ENCODE peak calls at places on chromosomes 12 and 14, in ten cellular contexts. J is foreskin fibroblast; Y is neural progenitor cell; Z is NB4; F is ovary; P is Peyer's patch; H is endothelial cell of umbilical vein; N is CD4-positive, CD25-positive, alpha-beta regulatory T cell; X is naive thymus-derived CD4-positive, alpha-beta T cell; Q is AG10803. M is an unnamed sample.
A peak's percentile ranks its signal among the peaks of the same experiment; 100 is the strongest.

GRCh38 chr14:60775296-60775695 is 40.7 kb downstream of the MNAT1 start:
- DNase-seq in J (peak; percentile 76), Y (no peak), Z (no peak), F (no peak), P (no peak), H (peak; percentile 58), N (no peak), X (no peak), Q (peak; percentile 81), M (no peak)

GRCh38 chr14:92653162-92653651 is 95.2 kb downstream of the LGMN start:
- DNase-seq in J (no peak), Y (no peak), Z (no peak), F (no peak), P (no peak), H (no peak), N (peak; percentile 50), X (no peak), Q (no peak), M (no peak)

GRCh38 chr14:69873877-69874780 is 5.1 kb upstream of the SMOC1 start:
- DNase-seq in J (peak; percentile 71), Y (no peak), Z (no peak), F (no peak), P (no peak), H (no peak), N (no peak), X (no peak), Q (peak; percentile 64), M (no peak)

GRCh38 chr12:131136539-131136872 is 182.8 kb downstream of the ADGRD1 start:
- DNase-seq in J (no peak), Y (no peak), Z (no peak), F (no peak), P (no peak), H (no peak), N (no peak), X (no peak), Q (no peak), M (no peak)

GRCh38 chr12:127054531-127054930 is 1212.4 kb upstream of the TMEM132C start:
- DNase-seq in J (peak; percentile 23), Y (no peak), Z (no peak), F (no peak), P (no peak), H (no peak), N (no peak), X (no peak), Q (peak; percentile 72), M (no peak)

GRCh38 chr14:61355892-61356325 is 34.5 kb downstream of the PRKCH start:
- DNase-seq in J (peak; percentile 46), Y (no peak), Z (peak; percentile 6), F (no peak), P (no peak), H (peak; percentile 100), N (peak; percentile 38), X (no peak), Q (peak; percentile 17), M (peak; percentile 65)

GRCh38 chr12:51389302-51389999 is 1.8 kb downstream of the GALNT6 start:
- DNase-seq in J (peak; percentile 79), Y (no peak), Z (peak; percentile 59), F (no peak), P (no peak), H (no peak), N (peak; percentile 31), X (peak; percentile 33), Q (no peak), M (no peak)

GRCh38 chr12:122111070-122111750 is 32.7 kb downstream of the MLXIP start:
- DNase-seq in J (no peak), Y (no peak), Z (no peak), F (no peak), P (no peak), H (no peak), N (peak; percentile 27), X (no peak), Q (no peak), M (no peak)

GRCh38 chr14:68669101-68669500 is 123.8 kb downstream of the ZFP36L1 start:
- DNase-seq in J (peak; percentile 46), Y (no peak), Z (no peak), F (peak; percentile 6), P (no peak), H (no peak), N (no peak), X (no peak), Q (no peak), M (peak; percentile 89)

DNA sequence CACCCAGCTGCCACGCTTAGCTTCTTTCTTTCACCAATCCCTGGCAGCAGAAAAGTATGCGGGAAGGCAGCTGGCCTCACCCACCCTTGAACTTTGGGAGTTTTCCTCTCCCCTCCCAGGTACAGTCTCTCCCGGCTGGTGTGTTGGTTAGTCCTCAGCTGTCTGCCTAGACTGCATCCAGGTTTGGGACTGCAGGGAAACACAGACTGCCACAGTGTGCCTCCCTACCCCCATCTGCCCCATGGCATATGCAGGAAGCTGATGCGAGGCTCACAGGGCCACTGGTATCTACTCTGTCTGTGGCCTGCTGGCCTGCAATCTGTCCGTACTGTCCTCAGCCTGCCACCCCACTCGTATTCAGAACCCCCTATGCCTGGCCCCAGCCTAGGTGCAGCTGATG is 2.1 kb downstream of the CD9 start:
- DNase-seq in J (no peak), Y (no peak), Z (no peak), F (no peak), P (no peak), H (no peak), N (no peak), X (no peak), Q (no peak), M (no peak)
- H3K4me3 ChIP-seq in J (peak overlapping the region; percentile 91), Y (no peak overlapping the region), Z (no peak overlapping the region), F (no peak overlapping the region), P (peak overlapping the region; percentile 89), H (peak overlapping the region; percentile 86), N (no peak overlapping the region), X (no peak overlapping the region), Q (no peak overlapping the region), M (no peak overlapping the region)

GRCh38 chr12:29191267-29191889 is 42.3 kb downstream of the FAR2 start:
- DNase-seq in J (no peak), Y (no peak), Z (no peak), F (no peak), P (no peak), H (no peak), N (no peak), X (no peak), Q (no peak), M (no peak)

GRCh38 chr12:29187756-29188155 is 38.7 kb downstream of the FAR2 start:
- DNase-seq in J (peak; percentile 5), Y (no peak), Z (no peak), F (no peak), P (no peak), H (no peak), N (no peak), X (no peak), Q (no peak), M (no peak)
- H3K4me3 ChIP-seq in J (no peak overlapping the region), Y (no peak overlapping the region), Z (no peak overlapping the region), F (no peak overlapping the region), P (no peak overlapping the region), H (no peak overlapping the region), N (no peak overlapping the region), X (no peak overlapping the region), Q (no peak overlapping the region), M (no peak overlapping the region)

DNA sequence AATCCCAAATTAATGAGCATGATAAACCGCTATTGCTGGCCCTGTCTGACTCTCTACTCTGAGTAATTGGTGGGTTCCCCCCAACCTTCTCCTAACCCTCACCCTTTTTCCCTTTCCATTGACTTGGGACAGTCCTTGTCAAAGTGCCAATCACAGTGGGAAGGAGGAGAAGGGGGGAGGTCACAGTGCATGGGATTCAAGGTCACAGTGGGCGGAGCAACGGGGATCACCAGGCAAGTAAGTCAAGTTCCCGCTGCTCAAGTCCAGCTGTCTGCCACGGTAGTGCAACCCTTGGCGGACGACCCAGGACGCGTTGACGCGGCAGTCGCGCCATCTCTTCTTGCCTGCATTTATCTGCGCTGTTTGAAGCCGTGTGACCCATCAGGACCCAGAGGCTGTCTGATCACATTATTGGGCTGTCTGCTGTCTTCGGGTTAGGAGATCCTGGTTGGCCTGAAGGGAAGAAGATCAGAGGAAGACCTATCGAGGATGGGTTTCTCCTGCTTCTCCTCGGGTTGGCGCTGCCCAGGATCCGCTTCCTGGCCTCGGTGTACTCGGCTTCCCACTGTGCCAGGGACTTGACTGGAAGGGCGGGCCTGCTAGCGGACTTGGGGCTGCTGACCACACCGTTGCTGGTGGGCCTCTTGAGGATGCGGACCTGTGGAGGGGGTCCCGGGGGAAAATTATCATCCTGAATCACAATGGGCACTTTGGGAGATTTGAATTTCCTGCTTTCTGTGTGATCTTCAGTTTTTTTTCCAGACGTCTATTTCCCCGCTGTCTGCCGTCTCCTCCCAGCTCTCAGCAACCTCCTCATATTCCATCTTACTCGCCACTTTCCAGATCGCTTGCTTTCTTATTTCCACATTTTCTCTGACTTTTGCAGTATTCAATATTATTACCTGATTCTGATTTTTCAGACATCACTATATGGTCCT is 3.1 kb upstream of the MDM2 start:
- DNase-seq in J (no peak), Y (no peak), Z (no peak), F (no peak), P (no peak), H (no peak), N (no peak), X (no peak), Q (no peak), M (no peak)
- H3K4me3 ChIP-seq in J (no peak overlapping the region), Y (no peak overlapping the region), Z (no peak overlapping the region), F (no peak overlapping the region), P (no peak overlapping the region), H (no peak overlapping the region), N (no peak overlapping the region), X (no peak overlapping the region), Q (no peak overlapping the region), M (no peak overlapping the region)

GRCh38 chr12:124497039-124497438 is 70.4 kb downstream of the NCOR2 start:
- DNase-seq in J (peak; percentile 72), Y (no peak), Z (no peak), F (no peak), P (no peak), H (no peak), N (no peak), X (no peak), Q (peak; percentile 80), M (no peak)
- H3K4me3 ChIP-seq in J (no peak overlapping the region), Y (no peak overlapping the region), Z (no peak overlapping the region), F (no peak overlapping the region), P (no peak overlapping the region), H (no peak overlapping the region), N (no peak overlapping the region), X (no peak overlapping the region), Q (no peak overlapping the region), M (no peak overlapping the region)

M was measured in A673.